ENCODE peak calls at places on chromosomes 5 and 9, in ten cellular contexts. S is stimulated activated CD4-positive, alpha-beta T cell treated with anti-CD3 and anti-CD28 coated beads, Interleukin-2, amount 100 ng/mL, for 48 hours; J is NCI-H345; M is OCI-LY7; Y is activated effector memory CD4-positive, alpha-beta T cell treated with anti-CD3 and anti-CD28 coated beads, Interleukin-2, amount 50 U/mL, for 16 hours; D is activated CD8-positive, alpha-beta memory T cell treated with anti-CD3 and anti-CD28 coated beads, Interleukin-2, amount 10 ng/mL, durations not matched to agents 7 days and 5 days; V is naive thymus-derived CD8-positive, alpha-beta T cell; O is NCI-H510A treated with DMSO at 0.1 percent for 48 hours; U is NCI-H2029 treated with DMSO at 0.1 percent for 48 hours; E is SHP77. A is an unnamed sample.

GRCh38 chr5:89086687-89087086 is 203.7 kb upstream of the MEF2C start:
- DNase-seq in J (no peak), E (no peak), D (no peak), Y (no peak), V (no peak), M (no peak), U (no peak), O (no peak), S (no peak), A (no peak)

GRCh38 chr5:88203977-88204735 is 64.5 kb downstream of the TMEM161B start:
- DNase-seq in O (no peak), Y (peak; percentile 77), M (no peak), J (no peak), E (no peak), S (peak; percentile 30), D (peak; percentile 87), V (peak; percentile 56), U (no peak), A (no peak)

GRCh38 chr9:36725777-36726356 is 153.2 kb downstream of the MELK start:
- DNase-seq in Y (no peak), U (no peak), E (no peak), O (peak; percentile 36), J (no peak), S (no peak), D (no peak), V (no peak), M (no peak), A (no peak)

GRCh38 chr5:153598099-153598498 is 107.6 kb downstream of the GRIA1 start:
- DNase-seq in Y (no peak), U (no peak), E (no peak), S (no peak), M (peak; percentile 89), O (no peak), D (no peak), J (no peak), V (no peak), A (no peak)

GRCh38 chr5:116898917-116899316 is 324.3 kb upstream of the SEMA6A start:
- DNase-seq in J (no peak), E (no peak), Y (no peak), S (no peak), D (no peak), U (no peak), O (no peak), M (no peak), V (no peak), A (no peak)

GRCh38 chr5:78495800-78496199 is 135.4 kb downstream of the SCAMP1 start:
- DNase-seq in E (no peak), U (no peak), M (no peak), V (no peak), O (no peak), J (no peak), S (no peak), Y (no peak), D (no peak), A (no peak)

GRCh38 chr9:136334541-136334940 is 7.2 kb downstream of the GPSM1 start:
- DNase-seq in E (no peak), D (no peak), V (no peak), U (no peak), M (no peak), J (no peak), O (no peak), Y (no peak), S (no peak), A (no peak)

GRCh38 chr5:140214831-140215230 is 39.8 kb downstream of the CYSTM1 start:
- DNase-seq in O (no peak), Y (no peak), J (no peak), E (no peak), S (no peak), V (no peak), U (no peak), M (no peak), D (no peak), A (no peak)

GRCh38 chr9:1978941-1979340 is 36.2 kb upstream of the SMARCA2 start:
- DNase-seq in S (no peak), U (no peak), D (no peak), J (no peak), E (no peak), M (no peak), O (no peak), V (no peak), Y (no peak), A (no peak)

GRCh38 chr9:26058111-26058895 is 380.1 kb upstream of the TUSC1 start:
- DNase-seq in D (no peak), U (no peak), J (no peak), E (no peak), O (no peak), V (no peak), M (no peak), Y (no peak), S (no peak), A (no peak)

GRCh38 chr9:36320457-36320856 is 62.2 kb upstream of the GNE start:
- DNase-seq in Y (no peak), D (no peak), M (no peak), J (no peak), E (no peak), O (no peak), U (no peak), V (no peak), S (no peak), A (no peak)

GRCh38 chr5:53616939-53617549 is 56.6 kb downstream of the NDUFS4 start:
- DNase-seq in J (no peak), S (no peak), V (no peak), D (no peak), O (no peak), M (no peak), E (no peak), Y (no peak), U (no peak), A (no peak)

GRCh38 chr5:75016896-75017295 is 35.5 kb downstream of the GCNT4 start:
- DNase-seq in E (no peak), V (no peak), U (no peak), S (no peak), D (no peak), J (no peak), M (no peak), Y (no peak), O (no peak), A (no peak)

GRCh38 chr5:132295505-132296411 is 1.6 kb downstream of the SLC22A4 start:
- DNase-seq in E (no peak), Y (no peak), S (no peak), D (no peak), U (no peak), M (no peak), J (no peak), V (no peak), O (no peak), A (no peak)

GRCh38 chr5:149147673-149148072 is 6.4 kb downstream of the ABLIM3 start:
- DNase-seq in V (no peak), U (no peak), Y (no peak), J (no peak), D (no peak), E (no peak), M (no peak), S (no peak), O (no peak), A (no peak)

GRCh38 chr5:97554992-97555981 is 372.2 kb upstream of the RIOK2 start:
- DNase-seq in Y (no peak), D (no peak), O (no peak), E (no peak), M (no peak), J (no peak), U (no peak), S (no peak), V (no peak), A (no peak)

GRCh38 chr5:100647461-100648230 is 112.5 kb downstream of the FAM174A start:
- DNase-seq in Y (peak; percentile 63), D (no peak), S (no peak), E (peak; percentile 30), J (peak; percentile 61), M (no peak), V (no peak), O (peak; percentile 69), U (peak; percentile 49), A (peak; percentile 43)

GRCh38 chr5:52824827-52825226 is 37.1 kb downstream of the ITGA1 start:
- DNase-seq in V (no peak), O (no peak), U (no peak), D (no peak), J (no peak), E (no peak), M (no peak), S (no peak), Y (no peak), A (no peak)

GRCh38 chr9:135335691-135336181 is 143.8 kb upstream of the PPP1R26 start:
- DNase-seq in U (no peak), O (no peak), D (peak; percentile 19), J (no peak), M (no peak), S (no peak), E (no peak), Y (peak; percentile 33), V (no peak), A (no peak)

GRCh38 chr5:143129203-143129602 is 274.3 kb downstream of the NR3C1 start:
- DNase-seq in M (no peak), E (no peak), J (no peak), V (no peak), U (no peak), S (no peak), Y (no peak), D (no peak), O (no peak), A (no peak)

GRCh38 chr5:41869150-41869738 is 981 bp downstream of the OXCT1 start:
- DNase-seq in D (peak; percentile 48), O (peak; percentile 43), M (peak; percentile 31), U (peak; percentile 4), Y (peak; percentile 73), E (peak; percentile 44), S (no peak), J (peak; percentile 33), V (peak; percentile 40), A (peak; percentile 5)

GRCh38 chr5:172942556-172942955 is 16.7 kb upstream of the RPL26L1 start:
- DNase-seq in U (no peak), J (no peak), S (no peak), V (no peak), O (no peak), E (no peak), D (no peak), Y (no peak), M (no peak), A (no peak)

GRCh38 chr5:138752341-138752950 is 779 bp upstream of the CTNNA1 start:
- DNase-seq in E (no peak), J (peak; percentile 19), Y (no peak), D (no peak), V (no peak), U (no peak), M (peak; percentile 25), S (no peak), O (no peak), A (no peak)

GRCh38 chr5:92380069-92380770 is 997.1 kb upstream of the ARRDC3 start:
- DNase-seq in Y (no peak), J (no peak), S (no peak), M (no peak), E (no peak), D (no peak), O (no peak), V (no peak), U (no peak), A (no peak)

GRCh38 chr5:121366515-121366914 is 485.2 kb upstream of the FTMT start:
- DNase-seq in O (no peak), E (no peak), Y (no peak), D (no peak), J (no peak), U (no peak), M (no peak), V (no peak), S (no peak), A (no peak)

GRCh38 chr9:74960548-74960947 is 7.8 kb upstream of the C9orf40 start:
- DNase-seq in D (no peak), E (no peak), M (no peak), J (no peak), V (no peak), O (no peak), U (no peak), Y (no peak), S (no peak), A (no peak)